ENCODE peak calls at places on chromosomes 5 and 9, in nine cellular contexts. C, T, U, S, K, J, N, F and V are unnamed samples.
A peak's percentile ranks its signal among the peaks of the same experiment; 100 is the strongest.

GRCh38 chr9:20478780-20479179 is 143.5 kb downstream of the MLLT3 start:
- DNase-seq in C (no peak), T (no peak), U (no peak), S (no peak), K (no peak), J (no peak), N (no peak), F (no peak), V (no peak)

GRCh38 chr9:6822696-6823095 is 64.9 kb downstream of the KDM4C start:
- DNase-seq in C (no peak), T (no peak), U (no peak), S (no peak), K (no peak), J (no peak), N (no peak), F (no peak), V (no peak)

GRCh38 chr5:139600336-139600949 is 39.3 kb downstream of the UBE2D2 start:
- DNase-seq in C (no peak), T (no peak), U (no peak), S (no peak), K (no peak), J (no peak), N (no peak), F (no peak), V (no peak)

GRCh38 chr9:18865542-18865941 is 167.5 kb downstream of the SAXO1 start:
- DNase-seq in C (no peak), T (no peak), U (no peak), S (no peak), K (no peak), J (no peak), N (no peak), F (no peak), V (no peak)

GRCh38 chr9:69174645-69175487 is 789 bp downstream of the TJP2 start:
- DNase-seq in C (peak; percentile 68), T (no peak), U (no peak), S (peak; percentile 52), K (peak; percentile 32), J (peak; percentile 48), N (peak; percentile 61), F (peak; percentile 73), V (peak; percentile 57)

GRCh38 chr9:135857371-135857786 is 50.0 kb downstream of the CAMSAP1 start:
- DNase-seq in C (no peak), T (no peak), U (no peak), S (no peak), K (no peak), J (no peak), N (no peak), F (no peak), V (no peak)

GRCh38 chr9:108443741-108444140 is 412.0 kb downstream of the ACTL7B start:
- DNase-seq in C (no peak), T (no peak), U (no peak), S (no peak), K (no peak), J (no peak), N (no peak), F (no peak), V (no peak)

GRCh38 chr9:33137781-33138264 is 29.3 kb downstream of the B4GALT1 start:
- DNase-seq in C (peak; percentile 50), T (peak; percentile 76), U (no peak), S (no peak), K (no peak), J (no peak), N (no peak), F (no peak), V (no peak)

GRCh38 chr9:108780949-108781734 is 74.6 kb downstream of the ACTL7B start:
- DNase-seq in C (no peak), T (no peak), U (no peak), S (no peak), K (no peak), J (no peak), N (no peak), F (no peak), V (no peak)

DNA sequence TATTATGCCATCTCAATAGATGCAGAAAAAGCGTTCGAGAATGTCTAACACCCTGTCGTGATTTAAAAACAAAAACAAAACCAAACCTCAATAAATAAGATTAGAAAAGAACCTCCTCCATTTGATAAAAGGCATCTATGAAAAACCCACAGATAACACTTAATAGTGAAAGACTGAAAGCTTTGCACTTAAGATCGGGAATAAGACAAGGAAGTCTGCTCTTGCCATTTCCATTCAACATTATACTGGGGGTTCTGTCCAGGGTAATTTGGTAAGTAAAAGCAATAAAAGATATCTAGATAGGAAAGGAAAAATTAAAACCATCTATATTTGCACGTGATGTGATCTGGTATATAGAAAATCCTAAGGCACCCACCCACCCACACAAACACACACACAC is 7.3 kb upstream of the EXOSC3 start:
- DNase-seq in C (no peak), T (no peak), U (no peak), S (no peak), K (no peak), J (no peak), N (no peak), F (no peak), V (no peak)
- H3K27me3 ChIP-seq in C (peaks cover 2% of the 10 kb centered on the region), T (no peaks in the 10 kb centered on the region), U (no peaks in the 10 kb centered on the region), S (no peaks in the 10 kb centered on the region), K (no peaks in the 10 kb centered on the region), J (peaks cover 4% of the 10 kb centered on the region), N (no peaks in the 10 kb centered on the region), F (no peaks in the 10 kb centered on the region), V (no peaks in the 10 kb centered on the region)

GRCh38 chr5:177412603-177413233 is 3.4 kb upstream of the F12 start:
- DNase-seq in C (no peak), T (no peak), U (no peak), S (no peak), K (no peak), J (no peak), N (no peak), F (no peak), V (no peak)

GRCh38 chr5:177405805-177406204 is 3.6 kb downstream of the F12 start:
- DNase-seq in C (no peak), T (peak; percentile 93), U (no peak), S (no peak), K (no peak), J (no peak), N (peak; percentile 50), F (no peak), V (no peak)

GRCh38 chr5:177405312-177405711 is 4.1 kb downstream of the F12 start:
- DNase-seq in C (no peak), T (no peak), U (no peak), S (no peak), K (no peak), J (no peak), N (no peak), F (no peak), V (no peak)

GRCh38 chr5:177410575-177410974 is 1.2 kb upstream of the F12 start:
- DNase-seq in C (no peak), T (no peak), U (no peak), S (no peak), K (no peak), J (no peak), N (no peak), F (no peak), V (no peak)

DNA sequence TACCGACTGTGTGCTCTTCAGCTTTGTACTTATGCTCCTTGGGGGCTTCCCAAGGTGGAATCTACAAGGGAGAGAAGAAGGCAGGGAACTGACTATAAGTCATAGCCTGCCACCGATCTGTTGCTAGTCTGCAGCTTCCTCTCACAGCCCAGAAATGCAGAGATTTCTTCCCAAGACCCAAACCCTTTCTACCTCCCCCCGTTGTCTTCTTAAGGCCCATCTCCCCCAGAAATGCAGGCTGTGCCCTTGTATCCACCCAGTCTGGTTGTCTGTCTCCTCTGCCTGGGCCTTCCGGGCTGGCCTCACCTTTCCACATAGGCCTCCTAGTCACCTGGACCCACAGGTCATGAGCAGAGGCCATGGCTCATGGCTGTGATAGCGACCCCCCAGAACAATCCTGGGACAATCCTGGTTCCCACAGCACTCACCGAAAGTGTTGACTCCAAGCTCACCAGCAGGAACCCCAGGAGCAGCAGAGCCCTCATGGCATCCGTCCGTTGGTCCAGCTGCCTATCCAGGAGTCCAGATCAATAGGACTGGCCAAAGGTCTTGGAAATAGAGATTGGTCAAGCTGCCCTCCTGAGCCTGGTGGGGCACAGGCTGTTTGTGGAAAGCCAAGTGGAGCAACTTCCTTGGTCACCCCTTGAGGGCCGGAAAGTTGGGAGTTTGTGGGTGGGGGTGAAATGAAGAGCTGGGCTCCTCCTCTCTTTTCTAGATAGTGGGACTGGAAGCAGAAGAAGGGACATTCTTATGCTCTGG is at the start of gene F12:
- DNase-seq in C (no peak), T (no peak), U (no peak), S (no peak), K (no peak), J (no peak), N (no peak), F (no peak), V (no peak)
- TF ChIP-seq POLR2A in C (no peak), T (no peak), U (no peak), S (no peak), K (no peak), J (no peak), N (no peak), F (no peak), V (no peak)

GRCh38 chr5:59810041-59810440 is 83.5 kb downstream of the PDE4D start:
- DNase-seq in C (peak; percentile 85), T (peak; percentile 86), U (peak; percentile 56), S (peak; percentile 76), K (peak; percentile 54), J (peak; percentile 64), N (peak; percentile 70), F (peak; percentile 79), V (peak; percentile 76)
- H3K4me3 ChIP-seq in C (no peak overlapping the region), T (no peak overlapping the region), U (no peak overlapping the region), S (no peak overlapping the region), K (no peak overlapping the region), J (no peak overlapping the region), N (no peak overlapping the region), F (no peak overlapping the region), V (no peak overlapping the region)

DNA sequence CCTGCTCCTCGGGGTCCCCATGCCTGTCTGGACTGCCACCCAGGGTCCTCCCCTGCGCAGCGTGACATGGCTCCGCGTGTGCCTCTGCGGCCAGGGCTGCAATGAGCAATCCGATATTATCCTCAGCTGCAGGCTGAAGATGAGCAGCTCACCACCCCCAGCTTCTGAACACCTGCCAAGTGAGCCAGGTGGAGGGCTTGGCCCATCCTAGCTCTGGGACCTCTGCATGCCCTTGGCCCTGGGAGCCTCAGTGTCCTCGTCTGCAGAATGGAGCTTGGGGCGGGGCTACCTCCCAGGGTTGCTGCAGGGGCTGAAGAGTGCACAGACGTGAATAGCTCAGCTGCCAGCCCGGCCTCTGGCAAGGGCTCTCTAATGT is 4.1 kb upstream of the MYMK start:
- DNase-seq in C (no peak), T (no peak), U (no peak), S (no peak), K (no peak), J (no peak), N (no peak), F (no peak), V (no peak)
- H3K27me3 ChIP-seq in C (no peaks in the 10 kb centered on the region), T (peaks cover 7% of the 10 kb centered on the region), U (no peaks in the 10 kb centered on the region), S (no peaks in the 10 kb centered on the region), K (no peaks in the 10 kb centered on the region), J (no peaks in the 10 kb centered on the region), N (no peaks in the 10 kb centered on the region), F (peaks cover 95% of the 10 kb centered on the region), V (no peaks in the 10 kb centered on the region)

GRCh38 chr5:135172718-135173117 is 138.7 kb upstream of the PITX1 start:
- DNase-seq in C (no peak), T (no peak), U (no peak), S (no peak), K (no peak), J (no peak), N (no peak), F (no peak), V (no peak)
- TF ChIP-seq POLR2A in C (no peak), T (no peak), U (no peak), S (no peak), K (no peak), J (no peak), N (no peak), F (no peak), V (no peak)